ENCODE peak calls at places on chromosomes 6 and 20, in six cellular contexts. One of them, this sample, is unnamed.

GRCh38 chr6:34511923-34512737 is 44.0 kb downstream of the SPDEF start:
- DNase-seq in uterus: no peak
- DNase-seq in HAP-1: no peak
- DNase-seq in HepG2: no peak
- DNase-seq in breast epithelium: no peak
- DNase-seq in pancreas: no peak
- DNase-seq in this sample: no peak

GRCh38 chr6:85421963-85422362 is 27.9 kb upstream of the NT5E start:
- DNase-seq in breast epithelium: no peak
- DNase-seq in pancreas: no peak
- DNase-seq in HAP-1: no peak
- DNase-seq in HepG2: no peak
- DNase-seq in uterus: no peak
- DNase-seq in this sample: no peak

GRCh38 chr6:9632026-9632425 is 782.8 kb downstream of the TFAP2A start:
- DNase-seq in HepG2: no peak
- DNase-seq in pancreas: no peak
- DNase-seq in HAP-1: no peak
- DNase-seq in breast epithelium: no peak
- DNase-seq in uterus: no peak
- DNase-seq in this sample: no peak

GRCh38 chr6:87274660-87275273 is 47.6 kb upstream of the SMIM8 start:
- DNase-seq in pancreas: no peak
- DNase-seq in breast epithelium: no peak
- DNase-seq in HepG2: no peak
- DNase-seq in HAP-1: no peak
- DNase-seq in uterus: no peak
- DNase-seq in this sample: no peak

GRCh38 chr20:23995905-23996666 is 7.5 kb upstream of the GGTLC1 start:
- DNase-seq in HepG2: peak
- DNase-seq in breast epithelium: no peak
- DNase-seq in HAP-1: peak
- DNase-seq in uterus: peak
- DNase-seq in pancreas: peak
- DNase-seq in this sample: peak

GRCh38 chr20:54545959-54546358 is 70.6 kb downstream of the DOK5 start:
- DNase-seq in HAP-1: peak
- DNase-seq in uterus: no peak
- DNase-seq in breast epithelium: no peak
- DNase-seq in pancreas: no peak
- DNase-seq in HepG2: no peak
- DNase-seq in this sample: no peak

GRCh38 chr6:163460307-163460782 is 45.8 kb downstream of the QKI start:
- DNase-seq in HAP-1: peak
- DNase-seq in pancreas: no peak
- DNase-seq in HepG2: no peak
- DNase-seq in breast epithelium: no peak
- DNase-seq in uterus: no peak
- DNase-seq in this sample: no peak

GRCh38 chr20:45826381-45827019 is 612 bp downstream of the TNNC2 start:
- DNase-seq in HAP-1: no peak
- DNase-seq in pancreas: no peak
- DNase-seq in HepG2: no peak
- DNase-seq in breast epithelium: no peak
- DNase-seq in uterus: peak
- DNase-seq in this sample: no peak

GRCh38 chr20:47358052-47358671 is 1.7 kb upstream of the ZMYND8 start:
- DNase-seq in pancreas: no peak
- DNase-seq in HepG2: peak
- DNase-seq in uterus: no peak
- DNase-seq in HAP-1: no peak
- DNase-seq in breast epithelium: no peak
- DNase-seq in this sample: no peak
- H3K4me3 ChIP-seq in pancreas: peak
- H3K4me3 ChIP-seq in HepG2: peak
- H3K4me3 ChIP-seq in uterus: no peak
- H3K4me3 ChIP-seq in HAP-1: peak
- H3K4me3 ChIP-seq in breast epithelium: peak
- H3K4me3 ChIP-seq in this sample: no peak

DNA sequence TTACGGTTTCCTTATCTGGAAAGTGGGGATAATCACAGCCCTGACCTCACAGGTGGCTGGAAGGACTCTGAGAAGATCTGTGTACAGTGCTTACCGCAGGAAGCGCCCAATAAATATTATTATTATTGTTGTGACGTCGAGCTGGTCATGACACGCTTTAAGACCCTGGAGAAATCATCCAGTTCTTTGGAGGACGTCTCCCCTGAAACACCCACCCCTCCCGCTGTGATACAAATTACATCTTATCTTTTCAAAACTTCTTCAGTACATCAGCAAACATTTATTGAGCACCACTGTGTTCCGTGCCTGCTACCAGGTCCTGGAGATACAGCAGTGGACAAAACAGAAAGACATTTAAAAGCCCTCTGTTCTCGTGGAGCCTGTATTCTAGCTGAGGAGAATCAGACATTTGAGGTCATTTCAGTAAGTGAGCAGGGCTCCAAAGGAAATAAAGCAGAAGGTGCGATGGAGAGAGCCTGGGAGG is 118.7 kb downstream of the CEBPB start:
- DNase-seq in HAP-1: no peak
- DNase-seq in breast epithelium: no peak
- DNase-seq in HepG2: no peak
- DNase-seq in uterus: no peak
- DNase-seq in pancreas: no peak
- DNase-seq in this sample: no peak
- H3K4me3 ChIP-seq in HAP-1: no peak
- H3K4me3 ChIP-seq in breast epithelium: peak
- H3K4me3 ChIP-seq in HepG2: peak
- H3K4me3 ChIP-seq in uterus: no peak
- H3K4me3 ChIP-seq in pancreas: no peak
- H3K4me3 ChIP-seq in this sample: no peak

DNA sequence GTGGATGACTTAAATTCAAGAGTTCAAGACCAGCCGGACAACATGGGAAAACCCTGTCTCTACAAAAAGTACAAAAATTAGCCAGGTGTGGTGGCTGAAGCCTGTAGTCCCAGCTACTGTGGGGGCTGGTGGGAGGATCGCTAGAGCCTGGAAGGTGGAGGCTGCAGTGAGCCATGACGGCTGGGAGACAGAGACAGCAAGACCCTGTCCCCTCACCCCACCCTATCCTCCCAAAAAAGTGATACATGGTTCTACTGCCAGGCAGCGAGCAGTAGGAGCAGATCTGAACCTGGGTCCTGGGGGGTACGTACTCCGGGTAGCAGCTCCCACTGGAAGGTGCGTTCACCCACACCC is 2.2 kb downstream of the PSMA7 start:
- DNase-seq in uterus: no peak
- DNase-seq in pancreas: no peak
- DNase-seq in breast epithelium: no peak
- DNase-seq in HepG2: no peak
- DNase-seq in HAP-1: no peak
- DNase-seq in this sample: no peak
- H3K4me3 ChIP-seq in uterus: no peak
- H3K4me3 ChIP-seq in pancreas: peak
- H3K4me3 ChIP-seq in breast epithelium: peak
- H3K4me3 ChIP-seq in HepG2: peak
- H3K4me3 ChIP-seq in HAP-1: no peak
- H3K4me3 ChIP-seq in this sample: peak

GRCh38 chr6:160534050-160534696 is 129.9 kb downstream of the LPA start:
- DNase-seq in HepG2: peak
- DNase-seq in HAP-1: peak
- DNase-seq in uterus: peak
- DNase-seq in breast epithelium: peak
- DNase-seq in pancreas: peak
- DNase-seq in this sample: no peak
- H3K4me3 ChIP-seq in HepG2: no peak
- H3K4me3 ChIP-seq in HAP-1: no peak
- H3K4me3 ChIP-seq in uterus: no peak
- H3K4me3 ChIP-seq in breast epithelium: peak
- H3K4me3 ChIP-seq in pancreas: no peak
- H3K4me3 ChIP-seq in this sample: no peak

GRCh38 chr20:43669332-43669731 is 2.4 kb downstream of the MYBL2 start:
- DNase-seq in uterus: no peak
- DNase-seq in HepG2: no peak
- DNase-seq in HAP-1: no peak
- DNase-seq in breast epithelium: no peak
- DNase-seq in pancreas: no peak
- DNase-seq in this sample: no peak

GRCh38 chr20:43665466-43666176 is 1.3 kb upstream of the MYBL2 start:
- DNase-seq in pancreas: no peak
- DNase-seq in HAP-1: no peak
- DNase-seq in HepG2: no peak
- DNase-seq in breast epithelium: no peak
- DNase-seq in uterus: no peak
- DNase-seq in this sample: no peak

GRCh38 chr20:43662943-43663655 is 3.8 kb upstream of the MYBL2 start:
- DNase-seq in HAP-1: no peak
- DNase-seq in HepG2: no peak
- DNase-seq in breast epithelium: no peak
- DNase-seq in pancreas: no peak
- DNase-seq in uterus: no peak
- DNase-seq in this sample: no peak

GRCh38 chr20:43667341-43668132 is 623 bp downstream of the MYBL2 start:
- DNase-seq in HepG2: no peak
- DNase-seq in HAP-1: peak
- DNase-seq in uterus: no peak
- DNase-seq in pancreas: no peak
- DNase-seq in breast epithelium: no peak
- DNase-seq in this sample: no peak

GRCh38 chr20:43666376-43667328 is at the start of gene MYBL2:
- DNase-seq in HepG2: peak
- DNase-seq in breast epithelium: no peak
- DNase-seq in pancreas: peak
- DNase-seq in HAP-1: peak
- DNase-seq in uterus: peak
- DNase-seq in this sample: peak
- H3K4me3 ChIP-seq in HepG2: peak
- H3K4me3 ChIP-seq in breast epithelium: peak
- H3K4me3 ChIP-seq in pancreas: peak
- H3K4me3 ChIP-seq in HAP-1: peak
- H3K4me3 ChIP-seq in uterus: no peak
- H3K4me3 ChIP-seq in this sample: peak

GRCh38 chr6:104766601-104767000 is 93.1 kb downstream of the HACE1 start:
- DNase-seq in pancreas: no peak
- DNase-seq in HAP-1: no peak
- DNase-seq in breast epithelium: no peak
- DNase-seq in HepG2: no peak
- DNase-seq in uterus: no peak
- DNase-seq in this sample: no peak
- H3K4me3 ChIP-seq in pancreas: no peak
- H3K4me3 ChIP-seq in HAP-1: no peak
- H3K4me3 ChIP-seq in breast epithelium: no peak
- H3K4me3 ChIP-seq in HepG2: no peak
- H3K4me3 ChIP-seq in uterus: no peak
- H3K4me3 ChIP-seq in this sample: no peak

GRCh38 chr6:137497722-137498463 is 3.7 kb upstream of the OLIG3 start:
- DNase-seq in uterus: no peak
- DNase-seq in HepG2: no peak
- DNase-seq in HAP-1: no peak
- DNase-seq in breast epithelium: no peak
- DNase-seq in pancreas: no peak
- DNase-seq in this sample: no peak

GRCh38 chr6:137496392-137496767 is 2.2 kb upstream of the OLIG3 start:
- DNase-seq in pancreas: no peak
- DNase-seq in HAP-1: no peak
- DNase-seq in breast epithelium: no peak
- DNase-seq in HepG2: no peak
- DNase-seq in uterus: no peak
- DNase-seq in this sample: no peak

GRCh38 chr6:137498488-137499219 is 4.5 kb upstream of the OLIG3 start:
- DNase-seq in breast epithelium: no peak
- DNase-seq in HAP-1: no peak
- DNase-seq in HepG2: no peak
- DNase-seq in uterus: no peak
- DNase-seq in pancreas: no peak
- DNase-seq in this sample: no peak

GRCh38 chr6:137495652-137496391 is 1.6 kb upstream of the OLIG3 start:
- DNase-seq in breast epithelium: no peak
- DNase-seq in uterus: no peak
- DNase-seq in pancreas: no peak
- DNase-seq in HepG2: no peak
- DNase-seq in HAP-1: no peak
- DNase-seq in this sample: no peak

DNA sequence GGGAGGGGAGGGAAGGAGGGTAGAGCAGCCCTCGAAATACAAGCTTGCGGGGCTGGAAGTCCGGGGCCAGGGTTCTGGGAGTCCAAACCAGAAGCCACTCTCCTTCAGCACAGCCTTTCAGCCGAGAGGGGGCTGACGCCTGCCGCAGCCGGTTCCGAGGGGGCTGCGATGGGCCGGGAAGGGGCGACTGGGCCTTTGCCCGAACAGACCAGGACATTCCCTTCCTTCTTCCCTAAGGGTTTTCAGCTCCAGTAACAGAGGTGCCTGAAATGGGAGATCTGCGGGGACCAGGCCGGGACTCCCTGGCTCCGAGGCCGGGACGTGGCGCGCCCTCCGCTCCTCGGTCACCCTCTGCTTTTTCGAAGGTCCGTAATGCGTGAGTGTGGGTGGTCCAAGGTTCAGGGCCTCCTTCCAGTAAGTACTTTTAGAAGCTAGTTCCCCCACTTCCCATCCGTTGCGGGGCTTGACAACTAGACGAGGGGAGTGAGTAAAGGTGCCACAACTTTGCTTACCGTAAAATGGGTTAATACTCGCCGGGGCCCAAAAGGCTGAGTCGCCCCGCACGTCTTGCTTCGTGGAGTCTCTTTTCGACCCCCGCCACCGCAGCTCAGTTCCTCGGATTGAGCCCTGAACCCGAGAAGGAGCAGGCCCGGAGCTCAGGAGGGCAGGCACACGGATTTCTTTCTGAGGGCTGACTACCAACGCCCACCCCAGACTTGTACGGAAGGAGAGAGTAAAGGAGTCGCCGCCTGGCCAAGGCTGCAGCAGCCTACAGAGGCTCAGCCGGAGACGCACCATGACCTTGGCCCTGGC is 2.9 kb upstream of the OLIG3 start:
- DNase-seq in HAP-1: no peak
- DNase-seq in pancreas: no peak
- DNase-seq in HepG2: no peak
- DNase-seq in uterus: no peak
- DNase-seq in breast epithelium: no peak
- DNase-seq in this sample: no peak
- H3K4me3 ChIP-seq in HAP-1: no peak
- H3K4me3 ChIP-seq in pancreas: peak
- H3K4me3 ChIP-seq in HepG2: peak
- H3K4me3 ChIP-seq in uterus: no peak
- H3K4me3 ChIP-seq in breast epithelium: peak
- H3K4me3 ChIP-seq in this sample: peak

DNA sequence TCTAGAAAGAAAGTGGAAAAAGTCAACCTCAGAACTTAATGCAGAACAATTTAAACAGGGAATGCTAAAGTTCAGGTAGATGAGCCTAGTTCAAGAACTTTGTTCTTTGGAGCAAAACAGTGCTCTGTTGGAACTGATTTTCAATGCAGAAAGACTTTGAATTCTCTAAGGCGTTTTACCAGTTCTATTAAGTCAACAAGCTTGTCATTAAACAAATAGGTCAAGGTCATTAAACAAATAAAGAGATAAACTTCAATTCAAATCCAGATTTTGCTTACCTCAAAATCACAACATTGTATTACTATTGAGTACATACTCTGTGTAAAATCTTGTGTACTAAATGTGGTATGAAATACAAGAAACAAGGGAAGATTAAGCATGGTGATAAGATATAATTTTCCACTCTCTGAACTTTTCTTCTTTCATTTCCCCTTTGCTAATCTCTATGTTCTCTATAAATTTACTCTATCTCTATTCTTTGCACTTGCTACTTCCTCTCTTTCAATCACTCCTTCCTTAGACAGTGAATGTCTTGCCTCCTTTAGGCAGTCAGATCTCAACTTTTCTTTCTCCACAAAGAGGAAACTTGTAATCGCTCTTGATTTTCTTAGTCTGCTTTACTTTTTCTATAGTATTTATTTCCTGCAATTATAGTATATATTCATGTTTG is 160.8 kb upstream of the KHDRBS2 start:
- DNase-seq in breast epithelium: no peak
- DNase-seq in pancreas: no peak
- DNase-seq in HepG2: no peak
- DNase-seq in HAP-1: no peak
- DNase-seq in uterus: no peak
- DNase-seq in this sample: peak
- H3K4me3 ChIP-seq in breast epithelium: no peak
- H3K4me3 ChIP-seq in pancreas: no peak
- H3K4me3 ChIP-seq in HepG2: no peak
- H3K4me3 ChIP-seq in HAP-1: no peak
- H3K4me3 ChIP-seq in uterus: no peak
- H3K4me3 ChIP-seq in this sample: no peak

This sample was measured in LNCaP clone FGC.